ENCODE peak calls at places on chromosomes 16 and 17, in six cellular contexts. N is upper lobe of right lung, H is ascending aorta, S is GM23338, Q is cardiac muscle cell, J is esophagus muscularis mucosa. R is an unnamed sample. For H3K4me1, the result is how much of the 10 kb centered on the place peaks cover.

GRCh38 chr17:80002690-80003490 is 32.8 kb downstream of the TBC1D16 start:
- DNase-seq in N (no peak), H (no peak), S (no peak), Q (no peak), J (no peak), R (peak)

GRCh38 chr16:4944333-4945281 is 7.7 kb upstream of the PPL start:
- DNase-seq in N (peak), H (peak), S (peak), Q (peak), J (peak), R (peak)

GRCh38 chr17:63698886-63699637 is 863 bp downstream of the LIMD2 start:
- DNase-seq in N (peak), H (no peak), S (peak), Q (no peak), J (no peak), R (peak)

GRCh38 chr16:31460582-31461002 is 1.3 kb downstream of the ARMC5 start:
- DNase-seq in N (peak), H (no peak), S (peak), Q (no peak), J (no peak), R (no peak)

GRCh38 chr16:58160855-58161254 is 31.7 kb upstream of the CFAP20 start:
- DNase-seq in N (no peak), H (no peak), S (no peak), Q (peak), J (no peak), R (no peak)

GRCh38 chr16:75286996-75287395 is 35.6 kb upstream of the BCAR1 start:
- DNase-seq in N (no peak), H (no peak), S (no peak), Q (no peak), J (no peak), R (no peak)

GRCh38 chr17:80361495-80362220 is 53.3 kb upstream of the ENDOV start:
- DNase-seq in N (no peak), H (no peak), S (peak), Q (peak), J (no peak), R (no peak)

GRCh38 chr17:52209507-52209906 is 51.0 kb upstream of the CA10 start:
- DNase-seq in N (no peak), H (no peak), S (no peak), Q (no peak), J (no peak), R (no peak)

GRCh38 chr16:52251495-52251894 is 295.4 kb downstream of the TOX3 start:
- DNase-seq in N (no peak), H (no peak), S (peak), Q (no peak), J (no peak), R (no peak)

GRCh38 chr17:68035131-68035522 is 408 bp upstream of the KPNA2 start:
- DNase-seq in N (peak), H (peak), S (peak), Q (peak), J (no peak), R (peak)

GRCh38 chr16:29745126-29745852 is 501 bp downstream of the C16orf54 start:
- DNase-seq in N (peak), H (no peak), S (peak), Q (no peak), J (no peak), R (no peak)

GRCh38 chr17:9253308-9253707 is 232.0 kb downstream of the NTN1 start:
- DNase-seq in N (no peak), H (no peak), S (no peak), Q (no peak), J (no peak), R (no peak)

DNA sequence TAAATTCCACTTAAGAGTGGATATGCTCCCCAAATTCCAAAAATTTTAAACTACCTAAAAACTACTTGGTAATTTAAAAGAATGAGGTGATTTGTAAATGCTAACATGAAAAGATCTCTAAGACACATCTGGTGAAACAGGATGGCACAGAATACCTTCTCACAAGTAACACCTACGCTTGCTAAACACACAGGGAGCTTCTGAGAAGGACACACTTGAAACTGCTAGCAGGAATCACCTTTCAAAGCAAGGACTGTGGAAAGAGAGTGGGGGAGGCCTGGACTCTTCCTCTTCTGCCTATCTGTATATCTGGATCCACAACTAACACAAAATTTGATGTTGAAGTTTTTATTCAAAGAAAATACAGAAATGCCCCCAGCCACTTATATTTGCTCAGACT is 52.4 kb downstream of the CYTH1 start:
- DNase-seq in N (no peak), H (no peak), S (no peak), Q (no peak), J (no peak), R (no peak)
- H3K4me1 ChIP-seq in N (under half), H (under half), S (under half), Q (under half), J (under half), R (half or more)

GRCh38 chr16:67283039-67283825 is 3.9 kb downstream of the PLEKHG4 start:
- DNase-seq in N (no peak), H (no peak), S (no peak), Q (no peak), J (no peak), R (no peak)
- TF ChIP-seq CTCF in N (no peak), H (no peak), S (peak), Q (no peak), J (no peak), R (no peak)

GRCh38 chr16:73166394-73166971 is 118.6 kb upstream of the ZFHX3 start:
- DNase-seq in N (no peak), H (no peak), S (peak), Q (no peak), J (no peak), R (no peak)

GRCh38 chr16:73171380-73171779 is 123.5 kb upstream of the ZFHX3 start:
- DNase-seq in N (no peak), H (no peak), S (no peak), Q (no peak), J (no peak), R (no peak)

GRCh38 chr16:73163238-73163795 is 115.4 kb upstream of the ZFHX3 start:
- DNase-seq in N (no peak), H (no peak), S (no peak), Q (no peak), J (no peak), R (no peak)

GRCh38 chr16:73170587-73170986 is 122.7 kb upstream of the ZFHX3 start:
- DNase-seq in N (no peak), H (no peak), S (no peak), Q (no peak), J (no peak), R (no peak)

DNA sequence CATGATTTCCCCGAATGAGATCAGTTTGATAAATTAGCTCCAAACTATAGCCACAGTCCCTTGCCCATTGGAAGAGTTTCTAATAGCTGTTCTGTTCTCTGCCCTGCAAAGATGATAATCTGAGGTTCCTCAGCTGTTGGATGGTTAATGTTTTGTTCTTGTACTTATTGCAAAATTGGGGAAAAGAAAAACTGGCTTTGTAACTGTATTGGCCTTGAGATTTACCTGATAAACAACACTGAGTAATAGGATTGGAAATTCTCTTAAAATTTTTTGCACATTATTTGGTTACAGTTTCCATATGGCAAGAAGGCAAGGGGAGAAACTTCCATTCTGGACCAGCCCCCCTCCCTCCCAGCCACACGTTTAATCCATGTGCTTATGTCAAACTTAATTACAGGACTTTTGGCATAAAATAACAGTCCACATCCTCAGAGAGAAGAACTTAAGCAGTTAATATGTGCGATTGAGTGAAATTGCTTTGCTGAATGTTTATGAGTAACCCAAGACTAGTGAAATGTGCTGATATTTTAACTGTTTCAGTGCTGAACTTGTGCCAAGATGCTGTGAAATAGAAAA is 119.1 kb upstream of the ZFHX3 start:
- DNase-seq in N (no peak), H (no peak), S (no peak), Q (no peak), J (no peak), R (no peak)
- H3K4me3 ChIP-seq in N (peak), H (peak), S (no peak), Q (no peak), J (peak), R (no peak)

GRCh38 chr16:11210260-11210659 is 45.7 kb downstream of the SOCS1 start:
- DNase-seq in N (no peak), H (no peak), S (no peak), Q (no peak), J (no peak), R (no peak)
- H3K4me1 ChIP-seq in N (under half), H (under half), S (under half), Q (under half), J (under half), R (under half)

DNA sequence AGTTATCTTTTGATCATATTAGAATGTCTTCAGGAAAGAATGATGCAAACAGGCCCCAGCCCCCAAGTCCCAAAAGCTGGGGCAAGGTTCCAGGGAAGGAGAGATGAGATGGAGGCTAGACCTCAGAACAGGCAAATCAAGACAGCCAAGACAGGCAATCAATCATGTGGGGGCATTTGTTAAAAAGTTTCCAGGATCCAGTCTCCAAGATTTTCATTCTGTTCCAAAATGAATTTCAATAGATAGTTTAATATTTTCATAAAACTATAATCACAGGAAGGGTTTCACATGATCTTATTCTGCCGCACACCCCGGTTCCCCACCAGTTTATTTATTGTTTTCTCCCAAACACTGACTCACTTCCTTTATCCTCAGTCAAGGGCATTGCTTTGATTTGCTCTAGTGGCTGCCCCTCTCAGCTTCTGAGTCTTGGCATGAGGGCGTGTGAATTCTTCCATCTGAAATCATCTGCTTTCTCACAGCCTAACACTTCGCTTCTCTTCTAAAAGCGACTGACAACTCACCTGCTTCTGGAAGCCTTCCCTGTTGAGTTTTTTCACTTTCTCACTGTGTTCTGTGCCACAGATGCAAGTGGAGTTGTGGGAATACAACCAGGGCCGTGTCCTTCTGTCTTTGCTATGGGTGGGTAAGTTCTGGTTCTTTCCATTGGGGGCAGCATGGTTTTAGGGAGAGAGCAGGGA is 12.2 kb upstream of the TERF2 start:
- DNase-seq in N (no peak), H (no peak), S (peak), Q (peak), J (no peak), R (no peak)
- TF ChIP-seq CTCF in N (peak), H (peak), S (peak), Q (peak), J (peak), R (peak)

DNA sequence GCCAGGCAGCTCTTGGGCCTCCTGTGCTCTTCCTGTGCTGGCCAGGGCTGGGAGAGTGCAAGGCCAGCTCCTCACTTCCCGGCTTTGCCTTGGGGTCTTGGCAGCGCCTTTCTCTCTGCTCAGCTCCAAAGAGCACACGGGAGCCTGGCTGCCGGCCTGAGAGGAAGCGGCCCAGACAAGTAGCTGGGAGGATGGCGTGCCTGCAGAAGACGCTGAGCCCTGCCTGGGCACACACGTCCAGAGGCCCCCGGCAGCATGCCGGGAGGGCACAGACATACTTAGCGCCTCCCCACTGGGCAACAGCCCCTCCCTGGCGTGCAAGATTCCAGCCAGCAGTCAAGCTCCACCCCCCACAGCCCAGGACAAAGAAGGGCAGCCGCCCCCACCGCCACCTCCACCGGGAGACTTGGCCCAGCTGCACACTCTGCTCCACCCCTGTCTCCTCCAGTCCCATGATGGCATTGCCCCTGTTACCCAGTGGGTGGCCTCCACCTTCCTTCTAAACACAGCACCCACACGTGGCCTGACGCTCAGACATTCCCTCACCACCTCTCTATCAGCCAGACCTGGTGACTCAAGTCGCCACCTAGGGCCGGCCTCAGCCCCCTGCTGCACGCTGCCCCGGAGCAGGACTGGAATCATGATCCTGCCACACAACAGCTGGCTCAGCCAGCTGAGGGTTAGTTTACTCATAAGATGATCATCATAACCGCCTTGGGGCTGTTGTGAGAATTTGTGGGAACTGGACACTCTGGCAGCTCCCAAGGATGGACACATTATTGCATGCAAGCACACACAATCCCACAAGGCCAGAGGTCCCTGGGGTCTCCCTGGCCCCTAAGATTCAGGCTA is 12.4 kb downstream of the SGCA start:
- DNase-seq in N (peak), H (peak), S (peak), Q (peak), J (peak), R (peak)
- H3K4me3 ChIP-seq in N (peak), H (no peak), S (peak), Q (no peak), J (peak), R (no peak)

GRCh38 chr16:28307936-28308335 is 15.6 kb downstream of the SBK1 start:
- DNase-seq in N (no peak), H (no peak), S (no peak), Q (no peak), J (no peak), R (no peak)

GRCh38 chr16:28309811-28310311 is 17.5 kb downstream of the SBK1 start:
- DNase-seq in N (peak), H (no peak), S (no peak), Q (no peak), J (no peak), R (no peak)

GRCh38 chr16:28311413-28311812 is 19.1 kb downstream of the SBK1 start:
- DNase-seq in N (no peak), H (no peak), S (no peak), Q (no peak), J (no peak), R (no peak)

GRCh38 chr16:28310796-28311195 is 18.5 kb downstream of the SBK1 start:
- DNase-seq in N (no peak), H (no peak), S (no peak), Q (no peak), J (no peak), R (no peak)

DNA sequence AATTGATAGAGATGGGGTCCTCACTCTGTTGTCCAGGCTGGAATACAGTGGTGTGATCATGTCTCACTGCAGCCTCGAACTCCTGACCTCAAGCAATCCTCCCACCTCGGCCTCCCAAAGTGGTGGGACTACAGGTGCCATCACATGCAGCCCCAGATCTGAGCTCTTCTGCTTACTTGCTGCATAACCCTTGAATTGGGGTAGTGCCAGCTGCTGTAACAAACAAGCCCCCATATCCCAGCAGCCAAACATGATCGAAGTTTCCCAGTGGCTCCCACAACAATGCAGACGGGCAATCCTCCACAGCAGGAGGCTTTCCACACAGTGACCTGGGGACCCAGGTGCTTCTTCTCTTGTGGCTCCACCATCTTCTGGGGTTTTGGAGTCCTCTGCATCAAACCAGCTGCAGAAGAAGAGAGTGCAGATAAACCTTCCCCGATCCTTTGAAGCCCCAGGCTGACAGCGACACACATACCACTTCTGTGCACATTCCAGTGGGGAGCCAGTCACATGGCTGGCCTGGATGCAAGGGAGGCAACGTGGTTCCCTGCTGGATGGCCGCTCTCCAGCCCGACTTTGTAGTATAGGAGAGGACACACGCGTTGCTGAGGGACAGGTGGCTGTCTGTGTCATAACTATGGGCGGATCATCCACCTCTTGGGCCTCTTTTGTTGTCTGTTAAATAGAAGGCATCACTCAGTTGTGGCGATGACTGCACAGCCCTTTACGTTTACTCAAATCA is 16.6 kb downstream of the SBK1 start:
- DNase-seq in N (no peak), H (no peak), S (no peak), Q (no peak), J (no peak), R (no peak)
- H3K4me1 ChIP-seq in N (under half), H (under half), S (under half), Q (under half), J (under half), R (under half)

GRCh38 chr17:27907976-27908558 is 14.9 kb upstream of the LYRM9 start:
- DNase-seq in N (no peak), H (no peak), S (no peak), Q (no peak), J (no peak), R (no peak)
- TF ChIP-seq CTCF in N (no peak), H (no peak), S (peak), Q (no peak), J (no peak), R (no peak)

GRCh38 chr17:40699359-40699758 is 4.2 kb downstream of the KRT24 start:
- DNase-seq in N (no peak), H (no peak), S (no peak), Q (no peak), J (no peak), R (no peak)
- H3K4me3 ChIP-seq in N (no peak), H (no peak), S (no peak), Q (no peak), J (no peak), R (no peak)

DNA sequence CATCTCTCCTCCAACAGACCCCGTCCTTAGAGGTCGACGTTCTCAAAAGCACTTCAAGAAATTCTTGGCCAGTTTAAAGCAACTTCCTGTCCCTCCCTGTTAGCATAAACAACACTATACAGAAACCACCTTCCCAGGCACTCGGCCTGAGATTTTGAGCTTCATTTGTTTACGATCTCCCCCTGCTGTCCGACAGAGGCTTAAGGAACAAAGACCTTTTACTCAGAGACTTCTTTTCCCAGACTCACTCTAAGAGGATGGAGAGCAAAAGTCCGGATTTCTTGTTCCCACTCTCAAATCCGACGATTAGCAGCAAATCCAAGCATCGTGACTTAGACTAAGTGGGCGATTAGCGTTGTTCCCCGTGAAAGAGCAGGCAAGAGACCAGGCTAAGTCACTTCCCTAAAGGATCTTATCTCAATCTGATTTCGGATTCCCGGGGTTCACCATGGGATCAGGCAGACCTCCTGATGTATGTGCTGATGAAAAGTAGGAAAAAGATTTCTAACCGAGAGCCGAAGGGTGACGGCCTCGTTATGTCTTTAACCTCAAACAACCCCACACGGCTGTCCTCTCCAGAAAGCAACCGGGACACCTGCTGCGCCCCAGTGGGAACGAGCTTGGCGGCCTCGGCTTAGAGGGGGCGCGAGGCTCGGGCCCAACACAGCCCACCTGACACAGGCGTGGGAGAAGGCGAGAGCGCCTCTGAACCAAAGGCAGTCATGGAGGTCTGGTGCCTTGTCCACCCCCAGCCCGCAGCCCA is 591 bp downstream of the INPP5K start:
- DNase-seq in N (no peak), H (no peak), S (peak), Q (peak), J (no peak), R (peak)
- H3K4me1 ChIP-seq in N (under half), H (under half), S (under half), Q (under half), J (half or more), R (half or more)

R was measured in stomach.